ENCODE peak calls at places on chromosomes 4 and X, in eight cellular contexts. H is neural progenitor cell, D is adipocyte, X is body of pancreas, T is psoas muscle, G is endodermal cell, U is astrocyte, Q is transverse colon. W is an unnamed sample.

GRCh38 chr4:66524778-66525177 is 854.5 kb upstream of the EPHA5 start:
- DNase-seq in H (no peak), D (no peak), X (no peak), T (no peak), G (no peak), U (no peak), Q (no peak), W (no peak)

GRCh38 chr4:3226467-3226866 is 22.5 kb upstream of the MSANTD1 start:
- DNase-seq in H (no peak), D (no peak), X (peak; percentile 72), T (peak; percentile 18), G (no peak), U (no peak), Q (peak; percentile 28), W (peak; percentile 59)

GRCh38 chr4:14301993-14302392 is 674.5 kb upstream of the BOD1L1 start:
- DNase-seq in H (no peak), D (no peak), X (no peak), T (no peak), G (no peak), U (no peak), Q (no peak), W (no peak)

GRCh38 chr4:18202510-18202909 is 181.0 kb upstream of the LCORL start:
- DNase-seq in H (no peak), D (no peak), X (no peak), T (no peak), G (no peak), U (no peak), Q (no peak), W (no peak)

GRCh38 chr4:38119663-38120374 is 159.6 kb downstream of the PTTG2 start:
- DNase-seq in H (no peak), D (peak; percentile 85), X (no peak), T (no peak), G (no peak), U (peak; percentile 78), Q (no peak), W (peak; percentile 79)

GRCh38 chr4:139833131-139833930 is 167.7 kb downstream of the MGST2 start:
- DNase-seq in H (no peak), D (no peak), X (no peak), T (no peak), G (no peak), U (no peak), Q (no peak), W (no peak)

GRCh38 chrX:149830192-149830873 is 48.6 kb downstream of the MAGEA9 start:
- DNase-seq in H (peak; percentile 77), D (peak; percentile 60), X (no peak), T (no peak), G (peak; percentile 88), U (peak; percentile 24), Q (no peak), W (no peak)

GRCh38 chr4:10256203-10256602 is 139.6 kb upstream of the WDR1 start:
- DNase-seq in H (no peak), D (no peak), X (no peak), T (no peak), G (no peak), U (no peak), Q (no peak), W (no peak)

GRCh38 chr4:65719635-65720034 is 49.3 kb upstream of the EPHA5 start:
- DNase-seq in H (no peak), D (no peak), X (no peak), T (no peak), G (no peak), U (no peak), Q (no peak), W (no peak)

GRCh38 chrX:72349190-72349589 is 43.5 kb upstream of the CITED1 start:
- DNase-seq in H (no peak), D (no peak), X (no peak), T (no peak), G (no peak), U (no peak), Q (no peak), W (no peak)

GRCh38 chr4:105215609-105216313 is 69.1 kb downstream of the TET2 start:
- DNase-seq in H (no peak), D (peak; percentile 15), X (no peak), T (no peak), G (no peak), U (peak; percentile 54), Q (no peak), W (no peak)

GRCh38 chr4:76689079-76689817 is 208.7 kb downstream of the SOWAHB start:
- DNase-seq in H (peak; percentile 91), D (peak; percentile 76), X (peak; percentile 70), T (peak; percentile 30), G (peak; percentile 92), U (no peak), Q (peak; percentile 52), W (peak; percentile 81)

GRCh38 chr4:150960079-150960478 is 55.0 kb downstream of the LRBA start:
- DNase-seq in H (peak; percentile 19), D (peak; percentile 48), X (no peak), T (no peak), G (no peak), U (no peak), Q (no peak), W (no peak)

GRCh38 chr4:5905714-5906113 is 12.8 kb upstream of the CRMP1 start:
- DNase-seq in H (peak; percentile 60), D (no peak), X (no peak), T (no peak), G (peak; percentile 88), U (no peak), Q (no peak), W (no peak)

GRCh38 chrX:69024931-69025330 is 140.3 kb downstream of the PJA1 start:
- DNase-seq in H (peak; percentile 8), D (peak; percentile 82), X (peak; percentile 66), T (peak; percentile 72), G (peak; percentile 70), U (peak; percentile 41), Q (peak; percentile 73), W (peak; percentile 89)

GRCh38 chrX:45771560-45772340 is 571.1 kb upstream of the DIPK2B start:
- DNase-seq in H (no peak), D (peak; percentile 71), X (no peak), T (no peak), G (no peak), U (peak; percentile 64), Q (peak; percentile 56), W (peak; percentile 71)

GRCh38 chrX:41970419-41970818 is 47.1 kb upstream of the CASK start:
- DNase-seq in H (no peak), D (no peak), X (no peak), T (no peak), G (no peak), U (no peak), Q (no peak), W (no peak)

GRCh38 chr4:14695411-14695810 is 306.9 kb upstream of the CPEB2 start:
- DNase-seq in H (no peak), D (no peak), X (no peak), T (no peak), G (no peak), U (no peak), Q (no peak), W (no peak)

GRCh38 chr4:41599192-41599786 is 61.3 kb downstream of the LIMCH1 start:
- DNase-seq in H (no peak), D (no peak), X (no peak), T (no peak), G (no peak), U (no peak), Q (no peak), W (no peak)

GRCh38 chr4:4789462-4789861 is 70.0 kb upstream of the MSX1 start:
- DNase-seq in H (no peak), D (no peak), X (no peak), T (no peak), G (no peak), U (no peak), Q (no peak), W (no peak)
- H3K9me3 ChIP-seq in H (peaks cover 14% of the 10 kb centered on the region), D (peaks cover 13% of the 10 kb centered on the region), X (no peaks in the 10 kb centered on the region), T (no peaks in the 10 kb centered on the region), G (peaks cover 24% of the 10 kb centered on the region), U (peaks cover 11% of the 10 kb centered on the region), Q (no peaks in the 10 kb centered on the region), W (peaks cover 13% of the 10 kb centered on the region)

DNA sequence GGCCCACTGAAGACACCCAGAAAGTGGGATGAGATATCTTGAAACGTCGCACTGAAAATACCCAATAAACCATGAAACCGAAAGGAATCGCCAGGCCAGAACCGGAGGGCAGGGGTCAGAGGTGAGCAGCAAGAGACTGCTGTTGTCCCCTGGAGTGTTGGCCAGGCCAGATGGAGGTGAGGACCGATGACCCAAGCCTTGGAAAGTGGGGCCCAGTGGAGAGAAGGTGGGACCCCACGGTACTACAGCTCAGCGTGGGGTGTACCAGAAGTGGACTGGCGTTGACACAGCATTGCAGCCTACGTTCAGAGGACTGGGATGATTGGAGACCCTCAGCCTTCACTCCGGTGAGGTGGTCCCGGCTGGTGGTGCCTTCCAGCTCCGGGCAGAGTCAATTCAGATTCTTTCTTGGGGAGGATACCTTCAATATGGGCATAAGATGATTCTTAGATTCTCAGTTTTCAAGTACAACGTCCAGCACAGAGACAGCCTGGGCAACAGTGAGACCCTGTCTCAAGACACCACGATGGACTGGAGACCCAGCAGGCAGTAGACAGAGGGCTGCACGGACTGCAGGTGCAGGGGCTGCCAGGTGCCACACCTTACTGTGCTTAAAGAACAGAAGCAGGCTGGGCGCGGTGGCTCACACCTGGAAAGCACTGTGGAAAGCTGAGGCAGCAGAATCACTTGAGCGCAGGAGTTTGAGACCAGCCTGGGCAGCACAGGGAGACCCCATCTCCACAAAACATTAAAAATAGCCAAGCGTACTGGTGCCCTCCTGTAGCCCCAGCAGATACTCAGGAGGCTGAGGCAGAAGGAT is 23.3 kb downstream of the MAEA start:
- DNase-seq in H (no peak), D (no peak), X (no peak), T (peak; percentile 4), G (no peak), U (no peak), Q (no peak), W (peak; percentile 48)
- H3K36me3 ChIP-seq in H (no peaks in the 10 kb centered on the region), D (peaks cover 51% of the 10 kb centered on the region), X (peaks cover 31% of the 10 kb centered on the region), T (peaks cover 7% of the 10 kb centered on the region), G (peaks cover 52% of the 10 kb centered on the region), U (peaks cover 6% of the 10 kb centered on the region), Q (peaks cover 46% of the 10 kb centered on the region), W (peaks cover 14% of the 10 kb centered on the region)

GRCh38 chrX:145609951-145610511 is 207.6 kb upstream of the SLITRK2 start:
- DNase-seq in H (no peak), D (peak; percentile 0), X (no peak), T (no peak), G (no peak), U (peak; percentile 71), Q (no peak), W (no peak)
- H3K9me3 ChIP-seq in H (no peaks in the 10 kb centered on the region), D (no peaks in the 10 kb centered on the region), X (no peaks in the 10 kb centered on the region), T (no peaks in the 10 kb centered on the region), G (peaks cover 22% of the 10 kb centered on the region), U (no peaks in the 10 kb centered on the region), Q (no peaks in the 10 kb centered on the region), W (no peaks in the 10 kb centered on the region)

GRCh38 chr4:82865592-82865991 is 25.4 kb downstream of the SEC31A start:
- DNase-seq in H (no peak), D (peak; percentile 94), X (no peak), T (no peak), G (no peak), U (peak; percentile 85), Q (no peak), W (no peak)

GRCh38 chr4:82861529-82861928 is 29.4 kb downstream of the SEC31A start:
- DNase-seq in H (no peak), D (no peak), X (no peak), T (no peak), G (no peak), U (no peak), Q (no peak), W (no peak)

GRCh38 chr4:82864336-82865001 is 26.5 kb downstream of the SEC31A start:
- DNase-seq in H (no peak), D (no peak), X (no peak), T (no peak), G (no peak), U (no peak), Q (no peak), W (no peak)

GRCh38 chr4:82868572-82868971 is 22.4 kb downstream of the SEC31A start:
- DNase-seq in H (no peak), D (no peak), X (no peak), T (no peak), G (no peak), U (no peak), Q (no peak), W (no peak)

GRCh38 chr4:82866706-82867385 is 24.1 kb downstream of the SEC31A start:
- DNase-seq in H (no peak), D (no peak), X (no peak), T (no peak), G (no peak), U (no peak), Q (no peak), W (no peak)
- H3K36me3 ChIP-seq in H (peaks cover 34% of the 10 kb centered on the region), D (peaks cover 92% of the 10 kb centered on the region), X (peaks cover 26% of the 10 kb centered on the region), T (peaks cover 17% of the 10 kb centered on the region), G (peaks cover 96% of the 10 kb centered on the region), U (peaks cover 74% of the 10 kb centered on the region), Q (peaks cover 61% of the 10 kb centered on the region), W (peaks cover 61% of the 10 kb centered on the region)

W was measured in kidney.